ENCODE peak calls at places on chromosomes 4 and X, in eight cellular contexts. P is Peyer's patch; Z is ovary; H is A549; A is naive thymus-derived CD4-positive, alpha-beta T cell; B is GM23248; S is mammary epithelial cell; U is breast epithelium. K is an unnamed sample.

GRCh38 chr4:105551968-105552746 is at the start of gene ARHGEF38:
- DNase-seq in P (no peak), Z (no peak), H (peak; percentile 10), A (no peak), B (peak; percentile 20), S (peak; percentile 78), U (peak; percentile 58), K (no peak)

GRCh38 chr4:73452953-73453700 is 17.1 kb downstream of the AFP start:
- DNase-seq in P (no peak), Z (no peak), H (no peak), A (no peak), B (no peak), S (no peak), U (no peak), K (no peak)

GRCh38 chrX:49233176-49233575 is at the start of gene CACNA1F:
- DNase-seq in P (no peak), Z (no peak), H (no peak), A (no peak), B (no peak), S (no peak), U (no peak), K (no peak)

GRCh38 chr4:10066206-10066605 is 44.9 kb upstream of the SLC2A9 start:
- DNase-seq in P (no peak), Z (no peak), H (no peak), A (no peak), B (no peak), S (no peak), U (no peak), K (no peak)

GRCh38 chr4:7756561-7757355 is 182.9 kb downstream of the AFAP1 start:
- DNase-seq in P (no peak), Z (no peak), H (no peak), A (no peak), B (no peak), S (peak; percentile 5), U (no peak), K (no peak)

GRCh38 chr4:65968873-65969272 is 298.6 kb upstream of the EPHA5 start:
- DNase-seq in P (no peak), Z (no peak), H (peak; percentile 10), A (no peak), B (no peak), S (no peak), U (no peak), K (no peak)

GRCh38 chr4:168666531-168666930 is 169.7 kb downstream of the PALLD start:
- DNase-seq in P (no peak), Z (no peak), H (no peak), A (no peak), B (peak; percentile 34), S (peak; percentile 76), U (no peak), K (no peak)

GRCh38 chrX:46559062-46559461 is 13.8 kb upstream of the ZNF674 start:
- DNase-seq in P (no peak), Z (no peak), H (no peak), A (no peak), B (no peak), S (no peak), U (no peak), K (no peak)

GRCh38 chr4:87120411-87121162 is 99.8 kb downstream of the KLHL8 start:
- DNase-seq in P (no peak), Z (peak; percentile 49), H (no peak), A (no peak), B (no peak), S (peak; percentile 97), U (peak; percentile 67), K (no peak)

GRCh38 chrX:113300580-113300979 is 459.9 kb upstream of the AMOT start:
- DNase-seq in P (no peak), Z (no peak), H (no peak), A (no peak), B (no peak), S (no peak), U (no peak), K (no peak)

GRCh38 chrX:21373637-21374162 is 518 bp upstream of the CNKSR2 start:
- DNase-seq in P (peak; percentile 17), Z (no peak), H (peak; percentile 23), A (no peak), B (peak; percentile 22), S (no peak), U (no peak), K (no peak)

GRCh38 chr4:11495818-11496217 is 67.1 kb upstream of the HS3ST1 start:
- DNase-seq in P (no peak), Z (no peak), H (no peak), A (no peak), B (no peak), S (no peak), U (no peak), K (no peak)

GRCh38 chr4:125750827-125751466 is 436.2 kb downstream of the FAT4 start:
- DNase-seq in P (no peak), Z (peak; percentile 13), H (peak; percentile 68), A (no peak), B (peak; percentile 70), S (no peak), U (no peak), K (no peak)

GRCh38 chr4:73259552-73260140 is 1.0 kb upstream of the ANKRD17 start:
- DNase-seq in P (no peak), Z (no peak), H (no peak), A (no peak), B (peak; percentile 69), S (no peak), U (no peak), K (no peak)

GRCh38 chr4:184787766-184788503 is 37.8 kb downstream of the ACSL1 start:
- DNase-seq in P (no peak), Z (no peak), H (no peak), A (no peak), B (no peak), S (no peak), U (no peak), K (no peak)

GRCh38 chr4:16588651-16589050 is 309.8 kb downstream of the LDB2 start:
- DNase-seq in P (no peak), Z (no peak), H (no peak), A (no peak), B (no peak), S (no peak), U (no peak), K (no peak)

GRCh38 chr4:118948545-118949144 is 60.0 kb downstream of the SYNPO2 start:
- DNase-seq in P (no peak), Z (no peak), H (no peak), A (no peak), B (peak; percentile 46), S (no peak), U (no peak), K (no peak)

DNA sequence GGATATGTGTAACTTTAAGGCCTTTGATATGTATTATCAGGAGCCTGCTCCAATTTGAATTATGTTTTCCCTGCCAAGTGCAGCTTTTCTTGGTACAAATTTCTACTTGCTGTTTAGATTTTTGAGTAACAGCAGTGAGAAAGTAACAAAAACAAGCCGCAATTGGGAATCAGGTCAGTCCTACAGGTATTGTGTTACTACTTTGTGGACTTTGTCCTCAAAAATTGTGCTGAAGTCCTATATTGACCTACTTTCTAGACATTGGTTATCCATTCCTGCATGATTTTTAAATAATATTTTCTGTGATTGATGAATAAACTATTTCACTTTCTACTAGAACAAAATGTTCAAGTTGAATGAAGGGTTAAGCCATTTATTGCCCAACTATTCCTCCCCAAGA is 5.7 kb downstream of the CDKN2AIP start:
- DNase-seq in P (no peak), Z (no peak), H (no peak), A (no peak), B (no peak), S (no peak), U (no peak), K (no peak)
- H3K27ac ChIP-seq in P (no peak overlapping the region), Z (no peak overlapping the region), H (no peak overlapping the region), A (no peak overlapping the region), B (no peak overlapping the region), S (no peak overlapping the region), U (no peak overlapping the region), K (no peak overlapping the region)

DNA sequence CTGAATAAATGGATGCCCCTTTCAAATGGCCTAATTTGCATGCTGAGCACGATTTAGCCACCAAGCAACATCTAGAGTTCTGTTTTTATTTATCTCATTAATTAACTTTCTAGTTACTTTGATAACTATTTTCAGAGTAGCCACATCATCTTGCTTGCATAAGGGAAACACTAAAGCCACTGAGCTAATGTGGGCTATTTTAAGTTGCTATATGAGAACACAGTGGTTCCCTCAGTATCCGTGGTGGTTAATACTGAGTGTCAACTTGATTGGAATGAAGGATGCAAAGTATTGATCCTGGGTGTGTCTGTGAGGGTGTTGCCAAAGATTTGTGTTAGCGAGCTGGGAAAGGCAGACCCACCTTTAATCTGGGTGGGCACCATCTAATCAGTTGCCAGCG is 25.4 kb upstream of the HPSE start:
- DNase-seq in P (no peak), Z (no peak), H (no peak), A (no peak), B (no peak), S (no peak), U (no peak), K (no peak)
- H3K27ac ChIP-seq in P (no peak overlapping the region), Z (no peak overlapping the region), H (no peak overlapping the region), A (no peak overlapping the region), B (no peak overlapping the region), S (no peak overlapping the region), U (no peak overlapping the region), K (no peak overlapping the region)

DNA sequence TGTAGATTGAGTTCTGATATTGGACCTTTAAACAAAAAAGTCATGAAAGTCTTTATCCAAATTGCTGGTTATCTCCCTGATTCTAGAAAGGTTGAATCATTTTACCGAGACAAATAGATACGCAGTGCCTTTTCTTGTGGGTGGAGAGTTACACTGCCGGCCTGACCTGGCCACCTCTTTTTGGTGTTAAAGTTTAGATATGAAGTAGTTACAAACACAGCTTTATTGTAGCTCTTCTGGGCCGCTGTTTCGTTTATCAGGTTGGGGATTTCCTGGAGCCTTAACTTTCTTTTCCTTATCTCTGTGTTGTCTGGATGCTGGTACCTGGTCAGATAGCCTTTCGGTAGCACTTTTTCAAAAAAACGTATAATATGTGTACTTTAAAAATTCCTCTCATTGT is 31.0 kb downstream of the FNIP2 start:
- DNase-seq in P (no peak), Z (no peak), H (no peak), A (no peak), B (no peak), S (no peak), U (no peak), K (no peak)
- H3K27ac ChIP-seq in P (peak overlapping the region; percentile 35), Z (no peak overlapping the region), H (no peak overlapping the region), A (no peak overlapping the region), B (no peak overlapping the region), S (no peak overlapping the region), U (no peak overlapping the region), K (no peak overlapping the region)

GRCh38 chr4:147479817-147480216 is 1.1 kb upstream of the EDNRA start:
- DNase-seq in P (no peak), Z (peak; percentile 20), H (no peak), A (no peak), B (peak; percentile 58), S (peak; percentile 80), U (no peak), K (no peak)

GRCh38 chr4:147480891-147481576 is at the start of gene EDNRA:
- DNase-seq in P (no peak), Z (peak; percentile 49), H (peak; percentile 8), A (no peak), B (peak; percentile 79), S (no peak), U (no peak), K (no peak)

GRCh38 chr4:147481577-147482109 is 746 bp downstream of the EDNRA start:
- DNase-seq in P (no peak), Z (peak; percentile 26), H (no peak), A (no peak), B (peak; percentile 44), S (no peak), U (no peak), K (no peak)

GRCh38 chr4:147479376-147479775 is 1.5 kb upstream of the EDNRA start:
- DNase-seq in P (no peak), Z (no peak), H (no peak), A (no peak), B (no peak), S (no peak), U (no peak), K (no peak)

GRCh38 chr4:147480502-147480890 is 401 bp upstream of the EDNRA start:
- DNase-seq in P (no peak), Z (peak; percentile 21), H (no peak), A (no peak), B (no peak), S (no peak), U (no peak), K (no peak)
- H3K27ac ChIP-seq in P (peak overlapping the region; percentile 55), Z (no peak overlapping the region), H (no peak overlapping the region), A (no peak overlapping the region), B (no peak overlapping the region), S (no peak overlapping the region), U (peak overlapping the region; percentile 68), K (no peak overlapping the region)

K was measured in HL-60.